ENCODE peak calls at places on chromosomes 7 and 10, in ten cellular contexts. H is mucosa of descending colon; C is ACHN; Q is KBM-7; L is BE2C; E is activated effector memory CD4-positive, alpha-beta T cell treated with Interleukin-2 at 50 U/mL for 16 hours; P is stimulated activated CD8-positive, alpha-beta memory T cell treated with anti-CD3 and anti-CD28 coated beads, Interleukin-12 subunit alpha, Interleukin-12 subunit beta, amount 100 ng/mL, for 4 hours; G is AG04450; B is stomach; V is lung microvascular endothelial cell. R is an unnamed sample.

GRCh38 chr7:92740713-92741126 is 95.7 kb downstream of the CDK6 start:
- DNase-seq in H (no peak), C (peak), Q (no peak), L (no peak), E (no peak), P (no peak), G (peak), B (no peak), V (no peak), R (no peak)

GRCh38 chr7:42237162-42237821 is at the start of gene GLI3:
- DNase-seq in H (peak), C (peak), Q (peak), L (no peak), E (no peak), P (no peak), G (peak), B (peak), V (peak), R (peak)

GRCh38 chr7:69953319-69954067 is 355.2 kb downstream of the AUTS2 start:
- DNase-seq in H (no peak), C (no peak), Q (no peak), L (no peak), E (no peak), P (no peak), G (no peak), B (no peak), V (no peak), R (no peak)

GRCh38 chr10:11178606-11179221 is 161.0 kb downstream of the CELF2 start:
- DNase-seq in H (peak), C (no peak), Q (peak), L (no peak), E (peak), P (peak), G (no peak), B (peak), V (peak), R (peak)

GRCh38 chr7:139630643-139631519 is 107.4 kb downstream of the CLEC2L start:
- DNase-seq in H (no peak), C (no peak), Q (no peak), L (no peak), E (no peak), P (no peak), G (no peak), B (no peak), V (no peak), R (no peak)

GRCh38 chr7:18541189-18541870 is 45.8 kb downstream of the HDAC9 start:
- DNase-seq in H (peak), C (peak), Q (no peak), L (peak), E (no peak), P (no peak), G (no peak), B (peak), V (peak), R (no peak)

GRCh38 chr10:101130984-101131961 is at the start of gene TLX1:
- DNase-seq in H (no peak), C (no peak), Q (peak), L (peak), E (no peak), P (no peak), G (no peak), B (peak), V (no peak), R (no peak)

GRCh38 chr7:109763611-109764010 is 1193.9 kb downstream of the DNAJB9 start:
- DNase-seq in H (no peak), C (peak), Q (no peak), L (peak), E (no peak), P (no peak), G (no peak), B (no peak), V (no peak), R (no peak)

GRCh38 chr10:13716161-13717071 is 129.7 kb downstream of the PRPF18 start:
- DNase-seq in H (no peak), C (no peak), Q (no peak), L (no peak), E (no peak), P (no peak), G (peak), B (no peak), V (peak), R (no peak)